ENCODE peak calls at places on chromosome 11, in seven cellular contexts. V is CD4-positive, alpha-beta T cell; T is C1 segment of cervical spinal cord; J is HuH-7; L is bronchial epithelial cell; G is memory B cell; A is left ventricle myocardium superior. H is an unnamed sample.
A peak's percentile ranks its signal among the peaks of the same experiment; 100 is the strongest.

GRCh38 chr11:76617553-76618265 is 52.8 kb downstream of the LRRC32 start:
- DNase-seq in T (no peak), G (no peak), V (no peak), L (no peak), J (no peak), A (no peak), H (no peak)

GRCh38 chr11:76978818-76979217 is 55.4 kb upstream of the B3GNT6 start:
- DNase-seq in T (no peak), G (no peak), J (no peak), A (peak; percentile 59), L (no peak), V (no peak), H (no peak)

GRCh38 chr11:115379528-115379927 is 124.7 kb downstream of the CADM1 start:
- DNase-seq in V (no peak), G (no peak), T (no peak), A (no peak), L (no peak), J (no peak), H (no peak)

GRCh38 chr11:120575461-120575860 is 63.9 kb downstream of the GRIK4 start:
- DNase-seq in T (no peak), J (no peak), V (no peak), A (no peak), L (no peak), G (no peak), H (no peak)

GRCh38 chr11:44805596-44805995 is 78.8 kb downstream of the TSPAN18 start:
- DNase-seq in V (no peak), J (no peak), L (no peak), A (no peak), T (no peak), G (no peak), H (no peak)

GRCh38 chr11:2890466-2891241 is 5.1 kb upstream of the CDKN1C start:
- DNase-seq in A (peak; percentile 85), L (no peak), T (no peak), V (no peak), J (no peak), G (no peak), H (no peak)

GRCh38 chr11:119724956-119725355 is 4.0 kb downstream of the NECTIN1 start:
- DNase-seq in V (no peak), A (no peak), L (no peak), G (no peak), J (no peak), T (no peak), H (no peak)

GRCh38 chr11:86954288-86955110 is 696 bp downstream of the FZD4 start:
- DNase-seq in A (peak; percentile 45), G (no peak), J (no peak), L (no peak), V (no peak), T (peak; percentile 49), H (no peak)

GRCh38 chr11:11465280-11465679 is 112.2 kb upstream of the CSNK2A3 start:
- DNase-seq in V (no peak), G (no peak), T (no peak), L (no peak), A (no peak), J (no peak), H (no peak)

GRCh38 chr11:38226684-38227083 is 1628.6 kb upstream of the RAG2 start:
- DNase-seq in V (no peak), J (no peak), T (no peak), A (no peak), L (no peak), G (no peak), H (no peak)

GRCh38 chr11:106231591-106231990 is 154.1 kb downstream of the AASDHPPT start:
- DNase-seq in A (no peak), T (no peak), G (no peak), J (no peak), V (no peak), L (no peak), H (no peak)

GRCh38 chr11:130648601-130649000 is 200.2 kb downstream of the ADAMTS15 start:
- DNase-seq in V (no peak), L (no peak), J (no peak), A (peak; percentile 86), G (no peak), T (no peak), H (no peak)